ENCODE peak calls at places on chromosomes 2 and 18, in six cellular contexts. S, I, J, Q, W and F are unnamed samples.

GRCh38 chr2:109131777-109132176 is 2.8 kb downstream of the SH3RF3 start:
- DNase-seq in S (no peak), I (no peak), J (peak), Q (no peak), W (no peak), F (no peak)

GRCh38 chr2:62042944-62043343 is 137.5 kb downstream of the COMMD1 start:
- DNase-seq in S (no peak), I (no peak), J (no peak), Q (no peak), W (peak), F (no peak)

GRCh38 chr2:96163768-96164429 is 18.7 kb upstream of the DUSP2 start:
- DNase-seq in S (peak), I (no peak), J (no peak), Q (no peak), W (peak), F (no peak)

GRCh38 chr2:60984717-60985116 is 32.8 kb upstream of the PEX13 start:
- DNase-seq in S (no peak), I (no peak), J (no peak), Q (no peak), W (no peak), F (no peak)

GRCh38 chr2:74843371-74844298 is 9.7 kb downstream of the HK2 start:
- DNase-seq in S (peak), I (no peak), J (no peak), Q (peak), W (peak), F (no peak)

GRCh38 chr2:602571-603366 is 74.4 kb downstream of the TMEM18 start:
- DNase-seq in S (no peak), I (peak), J (peak), Q (peak), W (no peak), F (no peak)

GRCh38 chr2:23480991-23481797 is 96.2 kb downstream of the KLHL29 start:
- DNase-seq in S (no peak), I (peak), J (no peak), Q (peak), W (peak), F (no peak)

GRCh38 chr2:208280933-208281332 is 14.9 kb downstream of the PIKFYVE start:
- DNase-seq in S (no peak), I (no peak), J (no peak), Q (no peak), W (no peak), F (no peak)

GRCh38 chr2:227748079-227748478 is 2.4 kb downstream of the SCYGR8 start:
- DNase-seq in S (no peak), I (peak), J (no peak), Q (peak), W (no peak), F (no peak)

GRCh38 chr2:25618676-25619075 is 54.7 kb downstream of the DTNB start:
- DNase-seq in S (no peak), I (peak), J (no peak), Q (peak), W (peak), F (no peak)

GRCh38 chr18:22033085-22033484 is 136.3 kb upstream of the GATA6 start:
- DNase-seq in S (no peak), I (no peak), J (no peak), Q (no peak), W (no peak), F (no peak)

GRCh38 chr18:62877448-62878221 is 162.3 kb downstream of the PHLPP1 start:
- DNase-seq in S (no peak), I (peak), J (no peak), Q (peak), W (no peak), F (no peak)

GRCh38 chr2:145961846-145962245 is 1441.9 kb upstream of the ZEB2 start:
- DNase-seq in S (no peak), I (no peak), J (no peak), Q (no peak), W (no peak), F (no peak)

GRCh38 chr2:178700922-178701342 is 106.3 kb downstream of the TTN start:
- DNase-seq in S (no peak), I (peak), J (no peak), Q (peak), W (no peak), F (no peak)

GRCh38 chr2:66839551-66840320 is 404.8 kb downstream of the MEIS1 start:
- DNase-seq in S (no peak), I (peak), J (no peak), Q (no peak), W (peak), F (no peak)

GRCh38 chr18:56641714-56642331 is 3.4 kb upstream of the TXNL1 start:
- DNase-seq in S (no peak), I (peak), J (no peak), Q (peak), W (no peak), F (no peak)

GRCh38 chr2:126825306-126825705 is 73.4 kb upstream of the TEX51 start:
- DNase-seq in S (no peak), I (no peak), J (no peak), Q (no peak), W (no peak), F (no peak)

GRCh38 chr2:88530081-88530480 is 77.6 kb upstream of the FOXI3 start:
- DNase-seq in S (no peak), I (no peak), J (no peak), Q (peak), W (no peak), F (no peak)

GRCh38 chr2:95297088-95297487 is at the start of gene KCNIP3:
- DNase-seq in S (peak), I (no peak), J (no peak), Q (no peak), W (peak), F (no peak)

GRCh38 chr2:239166201-239166834 is 234.5 kb downstream of the HDAC4 start:
- DNase-seq in S (no peak), I (no peak), J (no peak), Q (no peak), W (no peak), F (no peak)

GRCh38 chr2:168853471-168853870 is 36.8 kb downstream of the SPC25 start:
- DNase-seq in S (no peak), I (no peak), J (no peak), Q (no peak), W (no peak), F (no peak)

GRCh38 chr2:219772103-219772502 is 144.7 kb downstream of the SLC4A3 start:
- DNase-seq in S (no peak), I (no peak), J (no peak), Q (no peak), W (peak), F (no peak)

GRCh38 chr2:223835701-223836532 is 1.5 kb downstream of the AP1S3 start:
- DNase-seq in S (peak), I (no peak), J (no peak), Q (no peak), W (peak), F (no peak)

GRCh38 chr2:211329421-211329820 is 773.0 kb downstream of the CPS1 start:
- DNase-seq in S (no peak), I (no peak), J (no peak), Q (no peak), W (no peak), F (no peak)

GRCh38 chr2:170813611-170814550 is 2.8 kb upstream of the GAD1 start:
- DNase-seq in S (no peak), I (peak), J (no peak), Q (peak), W (no peak), F (no peak)

GRCh38 chr18:59067873-59068272 is 71.8 kb upstream of the SEC11C start:
- DNase-seq in S (no peak), I (peak), J (no peak), Q (no peak), W (peak), F (no peak)

GRCh38 chr2:28319118-28320008 is 73.3 kb upstream of the FOSL2 start:
- DNase-seq in S (no peak), I (no peak), J (peak), Q (peak), W (no peak), F (no peak)

GRCh38 chr2:226797289-226797988 is 2.2 kb downstream of the IRS1 start:
- DNase-seq in S (peak), I (no peak), J (peak), Q (no peak), W (no peak), F (no peak)

DNA sequence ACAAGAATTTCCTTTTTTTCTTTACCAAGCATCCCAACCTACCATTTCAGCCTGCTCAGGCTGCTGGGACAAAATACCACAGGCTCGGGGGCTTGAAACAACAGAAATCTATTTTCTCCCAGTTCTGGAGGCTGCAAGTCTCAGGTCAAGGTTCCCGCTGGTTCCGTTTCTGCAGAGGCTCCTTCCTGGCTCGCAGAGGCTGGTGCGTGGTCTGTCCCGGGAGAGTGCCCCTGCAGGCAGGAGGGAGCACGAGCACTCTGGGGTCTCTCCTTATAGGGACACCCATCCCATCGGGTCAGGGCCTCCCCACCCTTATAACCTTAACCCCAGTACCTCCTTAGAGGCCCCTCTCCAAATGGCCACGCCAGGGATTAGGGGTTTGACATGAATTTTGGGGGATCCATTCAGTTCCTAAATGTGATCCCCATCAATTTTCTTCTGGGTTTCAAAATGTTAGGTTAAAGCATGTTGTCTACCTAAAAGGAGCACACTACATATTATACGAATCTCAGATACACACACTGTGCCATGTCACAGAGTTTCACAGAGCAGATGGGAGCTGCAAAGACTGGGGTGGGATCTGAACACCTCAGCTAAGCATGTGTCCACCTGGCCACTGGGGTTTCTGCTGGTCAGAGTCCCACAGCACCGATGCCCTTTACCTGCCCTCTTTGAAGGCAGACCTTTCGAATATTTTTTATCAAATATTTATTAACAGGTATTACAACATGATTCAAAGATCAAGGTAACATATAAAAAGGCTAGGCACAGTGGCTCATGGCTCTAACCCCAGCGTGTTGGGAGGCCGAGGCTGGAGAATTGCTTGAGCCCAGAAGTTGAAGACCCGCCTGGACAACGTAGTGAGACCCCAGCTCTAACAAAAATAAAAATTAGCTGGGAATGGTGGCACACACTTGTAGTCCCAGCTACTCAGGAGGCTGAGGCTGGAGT is 17.6 kb upstream of the ADI1 start:
- DNase-seq in S (no peak), I (peak), J (peak), Q (peak), W (peak), F (no peak)
- TF ChIP-seq CTCF in S (peak), I (peak), J (peak), Q (peak), W (no peak), F (no peak)

DNA sequence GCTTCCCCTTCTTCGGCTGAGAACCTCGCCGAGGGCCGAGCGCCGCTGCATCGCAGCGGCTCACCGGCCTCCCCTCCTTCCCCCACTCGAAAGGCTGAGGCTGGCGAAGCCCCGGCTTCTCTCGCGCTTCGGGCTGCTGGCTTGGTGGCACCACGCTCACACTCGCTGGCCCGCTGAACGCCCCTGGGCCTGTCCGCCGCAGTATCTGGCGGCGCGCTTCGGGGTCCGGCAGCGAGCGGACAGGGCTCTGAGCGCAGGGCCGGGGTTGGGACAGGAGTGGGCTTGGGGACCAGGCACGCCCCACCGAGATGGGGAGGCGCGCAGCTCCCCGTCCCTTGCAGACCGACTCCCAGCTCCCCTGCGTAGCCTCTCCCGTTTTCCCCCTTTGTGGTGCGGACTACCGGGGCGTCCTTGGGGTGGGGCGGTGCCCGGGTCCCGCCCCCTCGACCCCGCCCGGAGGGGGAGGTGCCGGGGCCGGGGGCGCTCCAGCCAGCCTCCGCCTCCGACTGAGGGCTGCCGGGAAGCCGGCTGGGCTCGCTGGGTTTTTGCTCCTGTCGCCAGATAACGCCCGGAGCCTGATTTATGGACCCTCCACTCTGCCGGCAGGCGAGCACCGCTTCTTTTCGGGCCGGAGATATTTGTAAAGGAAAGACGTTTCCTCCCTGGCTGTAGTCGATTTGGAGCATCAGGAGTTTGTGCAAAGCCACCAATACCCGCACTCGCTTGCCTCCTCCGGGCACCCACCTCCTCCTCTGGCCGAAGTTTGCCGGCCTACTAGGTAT is 3.8 kb downstream of the GBX2 start:
- DNase-seq in S (no peak), I (no peak), J (no peak), Q (no peak), W (no peak), F (no peak)
- TF ChIP-seq POLR2A in S (no peak), I (no peak), J (no peak), Q (no peak), W (no peak), F (no peak)

GRCh38 chr2:42036940-42037339 is 10.9 kb upstream of the PKDCC start:
- DNase-seq in S (no peak), I (no peak), J (no peak), Q (no peak), W (no peak), F (no peak)

GRCh38 chr2:42042956-42043355 is 4.9 kb upstream of the PKDCC start:
- DNase-seq in S (no peak), I (no peak), J (no peak), Q (no peak), W (no peak), F (no peak)

GRCh38 chr2:42043789-42044394 is 3.9 kb upstream of the PKDCC start:
- DNase-seq in S (no peak), I (no peak), J (no peak), Q (no peak), W (no peak), F (no peak)

GRCh38 chr2:42041377-42042127 is 6.3 kb upstream of the PKDCC start:
- DNase-seq in S (no peak), I (no peak), J (no peak), Q (no peak), W (no peak), F (no peak)

GRCh38 chr2:42040643-42041277 is 7.1 kb upstream of the PKDCC start:
- DNase-seq in S (no peak), I (no peak), J (peak), Q (no peak), W (no peak), F (no peak)
- TF ChIP-seq CTCF in S (no peak), I (no peak), J (no peak), Q (peak), W (no peak), F (no peak)

DNA sequence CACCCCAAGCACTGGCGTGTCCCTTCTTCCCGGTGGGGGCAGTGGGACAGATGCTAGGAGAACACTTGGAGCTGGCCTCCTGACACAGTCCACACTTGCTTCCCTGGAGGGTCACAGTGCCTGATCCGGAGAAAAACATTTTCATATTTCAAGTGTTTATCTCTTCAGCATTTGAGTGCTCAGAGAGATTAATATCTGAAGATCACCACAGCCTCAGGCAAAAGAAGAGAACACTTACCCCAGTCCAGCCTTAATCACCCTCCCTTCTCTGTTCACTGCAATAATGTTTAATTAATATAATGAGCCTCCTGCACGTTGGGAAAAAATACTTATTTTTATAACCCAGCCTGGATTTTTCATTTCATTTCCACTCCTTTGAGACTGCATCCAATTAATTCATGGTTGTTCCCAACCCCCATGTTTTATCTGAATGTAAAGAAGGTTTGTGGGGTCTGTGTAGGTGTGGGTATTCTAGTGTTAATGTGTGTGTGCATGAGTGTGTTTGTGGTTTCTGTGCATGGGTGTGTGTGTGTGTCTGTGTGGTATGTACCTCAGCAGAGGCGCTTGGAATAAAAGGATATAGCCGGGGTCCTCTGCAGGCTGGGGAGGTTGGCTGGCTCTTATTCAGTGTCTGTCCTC is 72.1 kb downstream of the NRP2 start:
- DNase-seq in S (no peak), I (no peak), J (no peak), Q (no peak), W (no peak), F (no peak)
- TF ChIP-seq POLR2A in S (no peak), I (no peak), J (no peak), Q (no peak), W (no peak), F (no peak)

GRCh38 chr18:46542545-46542944 is 114.5 kb downstream of the LOXHD1 start:
- DNase-seq in S (no peak), I (no peak), J (no peak), Q (no peak), W (no peak), F (no peak)
- TF ChIP-seq CTCF in S (no peak), I (no peak), J (no peak), Q (no peak), W (no peak), F (no peak)

GRCh38 chr2:100320547-100321180 is 1.6 kb downstream of the LONRF2 start:
- DNase-seq in S (no peak), I (peak), J (peak), Q (no peak), W (peak), F (no peak)

GRCh38 chr2:100317634-100318033 is 4.7 kb downstream of the LONRF2 start:
- DNase-seq in S (no peak), I (peak), J (no peak), Q (no peak), W (no peak), F (no peak)

GRCh38 chr2:100327742-100328141 is 5.4 kb upstream of the LONRF2 start:
- DNase-seq in S (no peak), I (no peak), J (no peak), Q (no peak), W (no peak), F (no peak)

GRCh38 chr2:100321181-100321880 is 970 bp downstream of the LONRF2 start:
- DNase-seq in S (no peak), I (peak), J (peak), Q (no peak), W (peak), F (no peak)

DNA sequence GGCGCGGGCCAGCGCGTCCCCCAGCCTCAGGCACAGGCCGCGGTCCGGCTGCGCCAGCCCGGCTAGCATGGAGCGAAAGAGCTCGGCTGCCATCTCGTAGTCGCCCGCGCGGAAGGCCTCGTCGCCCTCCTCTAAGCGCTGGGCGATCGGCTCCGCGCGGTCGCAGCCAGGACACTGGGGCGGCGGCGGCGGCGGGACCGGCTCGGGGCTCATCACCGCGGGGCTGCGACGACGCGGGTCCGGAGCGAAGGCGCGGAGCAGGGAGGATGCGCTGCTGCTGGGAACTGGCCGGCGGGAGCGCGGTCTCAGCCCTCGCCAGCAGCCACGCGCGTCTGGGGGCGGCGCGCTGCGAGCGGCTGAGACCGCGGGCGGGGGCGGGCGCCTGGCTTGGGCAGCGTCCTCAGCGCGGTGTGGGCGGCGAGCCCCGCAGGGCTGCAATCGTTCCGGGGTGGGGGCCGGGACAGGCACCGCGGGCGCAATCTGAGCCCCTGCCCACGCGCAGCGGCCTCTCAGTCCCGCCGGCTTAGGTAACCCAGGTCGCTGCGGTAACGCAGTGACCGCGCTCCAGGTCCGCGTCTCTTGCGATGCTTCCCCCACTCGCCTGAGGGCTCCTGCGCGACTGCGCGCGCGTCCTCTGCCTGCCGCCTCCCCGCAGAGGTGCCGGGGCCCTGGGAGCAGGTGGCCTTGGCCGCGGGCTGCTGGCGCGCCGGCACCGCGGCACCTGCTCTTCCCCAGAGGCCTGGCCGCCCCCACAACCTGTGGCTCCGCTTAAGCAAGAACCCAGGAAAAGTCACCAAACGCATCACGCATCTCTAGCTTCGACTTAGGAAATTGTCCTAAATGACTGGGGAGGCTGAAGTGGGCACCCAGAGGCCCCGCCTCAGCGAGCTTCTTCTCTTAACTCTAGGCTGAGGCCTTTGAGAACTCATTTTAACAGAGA is at the start of gene LONRF2:
- DNase-seq in S (no peak), I (peak), J (peak), Q (no peak), W (peak), F (no peak)
- TF ChIP-seq POLR2A in S (no peak), I (peak), J (peak), Q (no peak), W (peak), F (no peak)